ENCODE peak calls at places on chromosome 2, in eight cellular contexts. R is GM23338, W is GM23248, M is MM.1S, Q is neural progenitor cell, H is HCT116, P is hepatocyte, D is SK-N-SH. E is an unnamed sample.
A peak's percentile ranks its signal among the peaks of the same experiment; 100 is the strongest.

GRCh38 chr2:105235388-105236059 is 6.0 kb upstream of the GPR45 start:
- DNase-seq in R (peak; percentile 98), W (peak; percentile 90), M (peak; percentile 74), Q (peak; percentile 95), H (peak; percentile 83), P (peak; percentile 92), D (peak; percentile 72), E (peak; percentile 89)

GRCh38 chr2:160859086-160859485 is 301.1 kb upstream of the TANK start:
- DNase-seq in R (no peak), W (no peak), M (peak; percentile 16), Q (no peak), H (no peak), P (peak; percentile 14), D (peak; percentile 8), E (peak; percentile 25)

GRCh38 chr2:111039984-111040383 is 80.7 kb upstream of the BCL2L11 start:
- DNase-seq in R (no peak), W (no peak), M (no peak), Q (no peak), H (no peak), P (no peak), D (no peak), E (no peak)

GRCh38 chr2:103152556-103152955 is 390.7 kb downstream of the TMEM182 start:
- DNase-seq in R (no peak), W (no peak), M (no peak), Q (no peak), H (no peak), P (no peak), D (no peak), E (no peak)

GRCh38 chr2:239668042-239668441 is 267.2 kb upstream of the HDAC4 start:
- DNase-seq in R (no peak), W (no peak), M (no peak), Q (no peak), H (no peak), P (no peak), D (no peak), E (no peak)

GRCh38 chr2:111632661-111633060 is 251.3 kb downstream of the ANAPC1 start:
- DNase-seq in R (no peak), W (no peak), M (peak; percentile 21), Q (no peak), H (no peak), P (no peak), D (no peak), E (no peak)

GRCh38 chr2:11786191-11786590 is 39.8 kb downstream of the LPIN1 start:
- DNase-seq in R (no peak), W (no peak), M (no peak), Q (no peak), H (no peak), P (no peak), D (no peak), E (no peak)

GRCh38 chr2:85768713-85769112 is 14.9 kb downstream of the ATOH8 start:
- DNase-seq in R (peak; percentile 63), W (peak; percentile 42), M (no peak), Q (peak; percentile 28), H (no peak), P (peak; percentile 78), D (peak; percentile 65), E (no peak)

GRCh38 chr2:236177967-236178909 is 10.1 kb upstream of the GBX2 start:
- DNase-seq in R (peak; percentile 85), W (peak; percentile 77), M (peak; percentile 8), Q (peak; percentile 90), H (peak; percentile 56), P (peak; percentile 84), D (peak; percentile 93), E (peak; percentile 80)

GRCh38 chr2:64327510-64328414 is 126.2 kb upstream of the LGALSL start:
- DNase-seq in R (peak; percentile 50), W (peak; percentile 46), M (peak; percentile 56), Q (peak; percentile 58), H (no peak), P (peak; percentile 30), D (peak; percentile 65), E (peak; percentile 30)

GRCh38 chr2:95265182-95265581 is 9.1 kb upstream of the PROM2 start:
- DNase-seq in R (no peak), W (no peak), M (no peak), Q (no peak), H (no peak), P (no peak), D (no peak), E (no peak)

GRCh38 chr2:155645771-155646170 is 686.8 kb downstream of the NR4A2 start:
- DNase-seq in R (no peak), W (no peak), M (no peak), Q (no peak), H (no peak), P (no peak), D (no peak), E (no peak)

GRCh38 chr2:2524340-2524941 is 193.4 kb upstream of the MYT1L start:
- DNase-seq in R (no peak), W (no peak), M (no peak), Q (no peak), H (no peak), P (no peak), D (peak; percentile 72), E (no peak)

GRCh38 chr2:106137944-106138903 is 55.9 kb downstream of the UXS1 start:
- DNase-seq in R (no peak), W (no peak), M (no peak), Q (no peak), H (no peak), P (no peak), D (no peak), E (no peak)

GRCh38 chr2:201758229-201758628 is 22.5 kb downstream of the ALS2 start:
- DNase-seq in R (no peak), W (no peak), M (no peak), Q (no peak), H (no peak), P (peak; percentile 15), D (no peak), E (no peak)

GRCh38 chr2:152445791-152446201 is 110.8 kb downstream of the FMNL2 start:
- DNase-seq in R (no peak), W (peak; percentile 94), M (no peak), Q (no peak), H (no peak), P (no peak), D (no peak), E (peak; percentile 73)

GRCh38 chr2:47354013-47354816 is 48.7 kb upstream of the MSH2 start:
- DNase-seq in R (no peak), W (peak; percentile 83), M (no peak), Q (no peak), H (no peak), P (peak; percentile 65), D (no peak), E (peak; percentile 85)

GRCh38 chr2:97963880-97964279 is 31.9 kb downstream of the TMEM131 start:
- DNase-seq in R (no peak), W (peak; percentile 14), M (no peak), Q (no peak), H (no peak), P (no peak), D (no peak), E (no peak)

GRCh38 chr2:217049376-217049775 is 189.5 kb upstream of the TNP1 start:
- DNase-seq in R (peak; percentile 3), W (no peak), M (no peak), Q (peak; percentile 87), H (no peak), P (no peak), D (no peak), E (no peak)

DNA sequence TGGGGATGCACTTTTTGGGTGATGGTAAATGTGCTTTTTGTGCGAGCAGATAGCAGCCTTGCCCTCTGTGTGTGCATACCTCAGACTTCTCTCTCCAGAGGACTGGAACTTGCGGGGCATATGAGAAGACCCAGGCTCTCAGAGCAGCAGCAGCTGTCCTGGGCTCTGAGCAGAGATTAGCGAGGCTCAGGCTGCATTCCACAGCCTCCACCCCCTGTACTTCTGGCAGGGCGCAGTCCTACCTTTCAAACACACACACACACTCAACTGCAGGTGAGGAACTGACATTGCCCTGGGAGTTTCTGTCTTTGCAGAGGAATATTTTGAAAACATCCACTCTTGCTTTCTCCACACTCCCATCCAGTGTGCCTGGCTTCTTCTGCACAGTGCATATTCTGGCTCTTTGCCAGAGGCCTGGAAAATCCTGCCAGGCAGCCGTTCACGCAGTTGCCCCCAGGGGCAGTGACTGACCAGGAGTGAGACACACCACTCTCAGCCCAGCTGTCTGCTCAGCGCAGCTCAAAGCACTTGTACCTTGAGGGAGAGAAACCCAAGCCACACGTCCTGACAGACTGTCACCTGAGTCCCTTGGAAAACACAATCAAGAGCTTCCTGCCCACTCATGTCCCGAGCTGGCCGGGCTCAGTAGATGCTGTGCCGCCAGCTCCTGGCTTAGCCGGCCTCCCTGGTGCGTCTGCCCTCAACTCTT is 460.8 kb downstream of the RNF144A start:
- DNase-seq in R (peak; percentile 24), W (peak; percentile 3), M (no peak), Q (peak; percentile 42), H (no peak), P (peak; percentile 79), D (peak; percentile 88), E (peak; percentile 71)
- TF ChIP-seq EZH2phosphoT487 in R (no peak), W (no peak), M (no peak), Q (no peak), H (no peak), P (no peak), D (no peak), E (no peak)

DNA sequence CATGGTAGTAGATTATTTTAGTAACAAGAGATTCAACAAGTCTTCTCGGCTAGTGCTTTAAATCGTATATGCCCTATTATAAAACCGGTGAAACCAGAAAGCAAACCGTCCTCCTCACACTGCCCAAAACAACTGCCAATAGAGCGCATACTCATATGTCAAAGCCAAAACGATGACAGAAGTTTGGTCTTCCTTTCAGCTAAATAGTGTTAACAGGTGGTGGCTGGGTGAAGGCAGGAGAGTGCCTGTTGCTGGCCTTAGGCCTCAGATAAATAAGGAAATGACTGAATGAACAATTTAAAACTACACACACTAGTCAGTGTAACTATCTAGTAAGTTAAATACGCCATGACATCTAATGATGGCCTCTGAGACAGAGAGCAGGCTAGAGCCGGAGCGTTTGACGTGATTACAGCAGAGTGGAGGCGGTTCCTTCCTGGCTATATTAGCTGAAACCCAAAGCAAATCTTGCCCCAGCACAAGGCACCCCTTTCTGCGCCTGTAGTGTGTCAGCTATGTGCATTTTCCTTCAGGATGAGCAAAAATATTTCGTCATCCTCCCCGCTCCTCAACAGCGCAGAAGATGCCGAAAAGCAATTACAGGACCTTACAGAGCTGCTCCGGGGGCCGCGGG is 1.6 kb downstream of the LONRF2 start:
- DNase-seq in R (no peak), W (no peak), M (no peak), Q (no peak), H (no peak), P (peak; percentile 5), D (peak; percentile 25), E (peak; percentile 37)
- H3K27me3 ChIP-seq in R (peaks cover 63% of the 10 kb centered on the region), W (peaks cover 60% of the 10 kb centered on the region), M (no peaks in the 10 kb centered on the region), Q (peaks cover 64% of the 10 kb centered on the region), H (no peaks in the 10 kb centered on the region), P (peaks cover 51% of the 10 kb centered on the region), D (peaks cover 22% of the 10 kb centered on the region), E (peaks cover 52% of the 10 kb centered on the region)

GRCh38 chr2:42922790-42923631 is 130.6 kb upstream of the HAAO start:
- DNase-seq in R (no peak), W (peak; percentile 98), M (no peak), Q (no peak), H (no peak), P (peak; percentile 71), D (no peak), E (no peak)
- TF ChIP-seq EZH2phosphoT487 in R (no peak), W (no peak), M (no peak), Q (no peak), H (no peak), P (no peak), D (no peak), E (no peak)

DNA sequence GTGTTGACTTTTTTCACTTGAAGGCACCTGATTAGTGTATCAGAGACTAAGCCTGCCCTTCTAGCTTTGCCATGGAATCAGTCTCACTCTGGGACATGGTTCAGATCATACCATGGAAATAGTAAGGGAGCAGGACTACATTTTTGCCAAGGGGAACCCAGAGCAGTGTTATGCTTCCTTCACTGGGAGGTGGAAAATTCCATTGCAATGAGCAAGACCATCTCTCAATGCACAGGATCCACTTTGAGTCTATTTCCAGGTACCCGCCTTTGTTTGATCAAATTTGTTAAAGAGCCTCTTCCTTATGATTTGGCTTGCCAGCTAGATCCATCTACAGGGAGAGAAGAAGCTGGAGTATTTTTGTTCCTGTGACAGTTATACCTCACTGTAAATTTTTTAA is 395.8 kb downstream of the MTX2 start:
- DNase-seq in R (no peak), W (no peak), M (no peak), Q (no peak), H (no peak), P (no peak), D (no peak), E (peak; percentile 46)
- H3K27me3 ChIP-seq in R (peaks cover 60% of the 10 kb centered on the region), W (no peaks in the 10 kb centered on the region), M (no peaks in the 10 kb centered on the region), Q (no peaks in the 10 kb centered on the region), H (peaks cover 25% of the 10 kb centered on the region), P (no peaks in the 10 kb centered on the region), D (no peaks in the 10 kb centered on the region), E (peaks cover 8% of the 10 kb centered on the region)